ENCODE peak calls at places on chromosomes 12 and 14, in nine cellular contexts. One of them, this sample, is unnamed.

GRCh38 chr12:98870521-98870920 is 225.4 kb downstream of the APAF1 start:
- DNase-seq in nucleus accumbens: peak
- DNase-seq in AG20443: no peak
- DNase-seq in GM12865: no peak
- DNase-seq in aorta: no peak
- DNase-seq in stimulated activated CD4-positive, alpha-beta T cell treated with anti-CD3 and anti-CD28 coated beads, Interleukin-2, amount 100 ng/mL, for 48 hours: no peak
- DNase-seq in activated gamma-delta T cell treated with anti-CD3 and anti-CD28 coated beads, Interleukin-2, amount 50 U/mL, for 16 hours: no peak
- DNase-seq in amniotic stem cell: no peak
- DNase-seq in hepatocyte: no peak
- DNase-seq in this sample: peak

GRCh38 chr12:27592548-27592947 is 68.5 kb downstream of the PPFIBP1 start:
- DNase-seq in nucleus accumbens: no peak
- DNase-seq in AG20443: peak
- DNase-seq in GM12865: peak
- DNase-seq in aorta: peak
- DNase-seq in stimulated activated CD4-positive, alpha-beta T cell treated with anti-CD3 and anti-CD28 coated beads, Interleukin-2, amount 100 ng/mL, for 48 hours: no peak
- DNase-seq in activated gamma-delta T cell treated with anti-CD3 and anti-CD28 coated beads, Interleukin-2, amount 50 U/mL, for 16 hours: no peak
- DNase-seq in amniotic stem cell: no peak
- DNase-seq in hepatocyte: peak
- DNase-seq in this sample: no peak

GRCh38 chr14:103391048-103391447 is 5.8 kb downstream of the MARK3 start:
- DNase-seq in nucleus accumbens: no peak
- DNase-seq in AG20443: peak
- DNase-seq in GM12865: peak
- DNase-seq in aorta: no peak
- DNase-seq in stimulated activated CD4-positive, alpha-beta T cell treated with anti-CD3 and anti-CD28 coated beads, Interleukin-2, amount 100 ng/mL, for 48 hours: no peak
- DNase-seq in activated gamma-delta T cell treated with anti-CD3 and anti-CD28 coated beads, Interleukin-2, amount 50 U/mL, for 16 hours: peak
- DNase-seq in amniotic stem cell: peak
- DNase-seq in hepatocyte: peak
- DNase-seq in this sample: no peak

GRCh38 chr12:98644433-98644711 is 216 bp downstream of the IKBIP start:
- DNase-seq in nucleus accumbens: peak
- DNase-seq in AG20443: peak
- DNase-seq in GM12865: no peak
- DNase-seq in aorta: no peak
- DNase-seq in stimulated activated CD4-positive, alpha-beta T cell treated with anti-CD3 and anti-CD28 coated beads, Interleukin-2, amount 100 ng/mL, for 48 hours: no peak
- DNase-seq in activated gamma-delta T cell treated with anti-CD3 and anti-CD28 coated beads, Interleukin-2, amount 50 U/mL, for 16 hours: peak
- DNase-seq in amniotic stem cell: no peak
- DNase-seq in hepatocyte: peak
- DNase-seq in this sample: no peak

GRCh38 chr14:46344327-46344937 is 307.1 kb downstream of the RPL10L start:
- DNase-seq in nucleus accumbens: no peak
- DNase-seq in AG20443: no peak
- DNase-seq in GM12865: peak
- DNase-seq in aorta: no peak
- DNase-seq in stimulated activated CD4-positive, alpha-beta T cell treated with anti-CD3 and anti-CD28 coated beads, Interleukin-2, amount 100 ng/mL, for 48 hours: no peak
- DNase-seq in activated gamma-delta T cell treated with anti-CD3 and anti-CD28 coated beads, Interleukin-2, amount 50 U/mL, for 16 hours: no peak
- DNase-seq in amniotic stem cell: no peak
- DNase-seq in hepatocyte: peak
- DNase-seq in this sample: no peak

GRCh38 chr14:58914271-58914855 is 274.1 kb upstream of the DAAM1 start:
- DNase-seq in nucleus accumbens: no peak
- DNase-seq in AG20443: no peak
- DNase-seq in GM12865: no peak
- DNase-seq in aorta: no peak
- DNase-seq in stimulated activated CD4-positive, alpha-beta T cell treated with anti-CD3 and anti-CD28 coated beads, Interleukin-2, amount 100 ng/mL, for 48 hours: no peak
- DNase-seq in activated gamma-delta T cell treated with anti-CD3 and anti-CD28 coated beads, Interleukin-2, amount 50 U/mL, for 16 hours: no peak
- DNase-seq in amniotic stem cell: no peak
- DNase-seq in hepatocyte: no peak
- DNase-seq in this sample: no peak

GRCh38 chr12:1828863-1829262 is 8.5 kb downstream of the LRTM2 start:
- DNase-seq in nucleus accumbens: peak
- DNase-seq in AG20443: no peak
- DNase-seq in GM12865: no peak
- DNase-seq in aorta: peak
- DNase-seq in stimulated activated CD4-positive, alpha-beta T cell treated with anti-CD3 and anti-CD28 coated beads, Interleukin-2, amount 100 ng/mL, for 48 hours: no peak
- DNase-seq in activated gamma-delta T cell treated with anti-CD3 and anti-CD28 coated beads, Interleukin-2, amount 50 U/mL, for 16 hours: no peak
- DNase-seq in amniotic stem cell: no peak
- DNase-seq in hepatocyte: no peak
- DNase-seq in this sample: no peak

GRCh38 chr12:116434155-116435065 is 124.8 kb upstream of the MAP1LC3B2 start:
- DNase-seq in nucleus accumbens: no peak
- DNase-seq in AG20443: peak
- DNase-seq in GM12865: no peak
- DNase-seq in aorta: peak
- DNase-seq in stimulated activated CD4-positive, alpha-beta T cell treated with anti-CD3 and anti-CD28 coated beads, Interleukin-2, amount 100 ng/mL, for 48 hours: no peak
- DNase-seq in activated gamma-delta T cell treated with anti-CD3 and anti-CD28 coated beads, Interleukin-2, amount 50 U/mL, for 16 hours: no peak
- DNase-seq in amniotic stem cell: peak
- DNase-seq in hepatocyte: peak
- DNase-seq in this sample: peak

GRCh38 chr12:26744697-26745440 is 88.1 kb downstream of the ITPR2 start:
- DNase-seq in nucleus accumbens: no peak
- DNase-seq in AG20443: no peak
- DNase-seq in GM12865: no peak
- DNase-seq in aorta: no peak
- DNase-seq in stimulated activated CD4-positive, alpha-beta T cell treated with anti-CD3 and anti-CD28 coated beads, Interleukin-2, amount 100 ng/mL, for 48 hours: no peak
- DNase-seq in activated gamma-delta T cell treated with anti-CD3 and anti-CD28 coated beads, Interleukin-2, amount 50 U/mL, for 16 hours: no peak
- DNase-seq in amniotic stem cell: no peak
- DNase-seq in hepatocyte: no peak
- DNase-seq in this sample: no peak

This sample was measured in posterior cingulate gyrus.